ENCODE peak calls at places on chromosomes 7 and 10, in ten cellular contexts. Y is stimulated activated CD4-positive, alpha-beta T cell treated with anti-CD3 and anti-CD28 coated beads, Interleukin-15, amount 100 ng/mL, for 24 hours; Q is fibroblast of gingiva; N is activated CD4-positive, alpha-beta T cell treated with anti-CD3 and anti-CD28 coated beads for 36 hours; W is hippocampal formation; D is neuronal stem cell; P is NCI-H2081; A is fibroblast of mammary gland; K is fibroblast of lung; L is foreskin fibroblast. G is an unnamed sample.

GRCh38 chr10:116728526-116729096 is 13.8 kb downstream of the HSPA12A start:
- DNase-seq in K (no peak), P (no peak), Q (no peak), A (no peak), N (no peak), D (no peak), L (no peak), Y (no peak), W (no peak), G (no peak)

GRCh38 chr10:86709786-86710185 is 41.5 kb downstream of the LDB3 start:
- DNase-seq in W (no peak), Y (no peak), D (no peak), N (no peak), L (no peak), A (no peak), Q (no peak), K (no peak), P (no peak), G (no peak)

GRCh38 chr7:68143345-68143744 is 1146.7 kb downstream of the TYW1 start:
- DNase-seq in L (no peak), D (no peak), Q (no peak), Y (no peak), K (no peak), P (no peak), A (no peak), W (no peak), N (no peak), G (no peak)

GRCh38 chr10:70837660-70838059 is 21.9 kb downstream of the SGPL1 start:
- DNase-seq in W (no peak), D (no peak), A (no peak), K (no peak), Y (no peak), N (no peak), L (no peak), P (no peak), Q (no peak), G (no peak)

GRCh38 chr10:22159180-22159579 is 58.6 kb downstream of the EBLN1 start:
- DNase-seq in L (no peak), D (no peak), Q (no peak), W (no peak), K (no peak), P (no peak), N (no peak), A (no peak), Y (no peak), G (no peak)

GRCh38 chr10:11243425-11244222 is 226.0 kb downstream of the CELF2 start:
- DNase-seq in K (peak; percentile 17), N (no peak), Y (no peak), P (no peak), D (no peak), Q (no peak), A (no peak), W (no peak), L (no peak), G (no peak)

GRCh38 chr7:136309407-136309806 is 332.2 kb upstream of the MTPN start:
- DNase-seq in N (no peak), W (no peak), Y (no peak), K (no peak), D (no peak), Q (no peak), P (no peak), L (no peak), A (no peak), G (no peak)

GRCh38 chr7:150360682-150361058 is 8.0 kb upstream of the REPIN1 start:
- DNase-seq in K (no peak), L (no peak), A (no peak), P (no peak), W (no peak), D (no peak), N (no peak), Q (no peak), Y (no peak), G (no peak)

GRCh38 chr7:130901209-130901783 is 167.3 kb upstream of the KLF14 start:
- DNase-seq in W (peak; percentile 43), N (peak; percentile 56), P (no peak), Q (peak; percentile 91), D (no peak), Y (no peak), K (peak; percentile 93), L (peak; percentile 94), A (peak; percentile 98), G (no peak)

GRCh38 chr7:39507866-39508551 is 58.2 kb upstream of the YAE1 start:
- DNase-seq in A (peak; percentile 60), Q (no peak), D (no peak), N (no peak), L (peak; percentile 1), P (no peak), K (no peak), W (no peak), Y (no peak), G (no peak)

G was measured in endothelial cell.